ENCODE peak calls at places on chromosomes 3 and 15, in four cellular contexts. N, F, T and P are unnamed samples.

GRCh38 chr15:75947117-75947516 is 43.4 kb downstream of the FBXO22 start:
- DNase-seq in N (peak; percentile 97), F (peak; percentile 45), T (no peak), P (no peak)

GRCh38 chr3:143314291-143315093 is 194.9 kb downstream of the CHST2 start:
- DNase-seq in N (no peak), F (no peak), T (no peak), P (no peak)

GRCh38 chr3:28989646-28990089 is 291.2 kb upstream of the RBMS3 start:
- DNase-seq in N (peak; percentile 35), F (peak; percentile 20), T (no peak), P (no peak)

GRCh38 chr3:130748981-130749380 is 2.4 kb upstream of the PIK3R4 start:
- DNase-seq in N (no peak), F (peak; percentile 12), T (no peak), P (no peak)

GRCh38 chr15:75198560-75199346 is 2.9 kb upstream of the C15orf39 start:
- DNase-seq in N (peak; percentile 37), F (peak; percentile 34), T (no peak), P (no peak)

GRCh38 chr3:134249442-134249841 is 1.2 kb downstream of the RYK start:
- DNase-seq in N (no peak), F (no peak), T (no peak), P (no peak)

GRCh38 chr3:66039590-66039887 is 821 bp upstream of the MAGI1 start:
- DNase-seq in N (peak; percentile 26), F (peak; percentile 56), T (no peak), P (no peak)

GRCh38 chr3:197957775-197958103 is 2.3 kb upstream of the LMLN start:
- DNase-seq in N (no peak), F (no peak), T (no peak), P (no peak)

GRCh38 chr15:31367730-31368344 is 41.2 kb downstream of the KLF13 start:
- DNase-seq in N (no peak), F (no peak), T (no peak), P (no peak)

GRCh38 chr3:15327941-15328340 is 4.4 kb downstream of the SH3BP5 start:
- DNase-seq in N (peak; percentile 55), F (no peak), T (peak; percentile 92), P (no peak)

GRCh38 chr3:55185380-55185779 is 257.5 kb upstream of the LRTM1 start:
- DNase-seq in N (peak; percentile 7), F (no peak), T (no peak), P (peak; percentile 50)

GRCh38 chr3:98561727-98562521 is 30.1 kb downstream of the GPR15 start:
- DNase-seq in N (peak; percentile 41), F (no peak), T (no peak), P (no peak)

GRCh38 chr3:98565843-98566242 is 27.6 kb downstream of the CPOX start:
- DNase-seq in N (no peak), F (no peak), T (no peak), P (no peak)

GRCh38 chr3:98563661-98564281 is 29.6 kb downstream of the CPOX start:
- DNase-seq in N (peak; percentile 76), F (peak; percentile 66), T (no peak), P (peak; percentile 40)

GRCh38 chr3:98565237-98565643 is 28.2 kb downstream of the CPOX start:
- DNase-seq in N (no peak), F (no peak), T (no peak), P (peak; percentile 29)

GRCh38 chr3:98564282-98565005 is 29.0 kb downstream of the CPOX start:
- DNase-seq in N (no peak), F (no peak), T (no peak), P (no peak)
- TF ChIP-seq CTCF in N (no peak), F (no peak), T (no peak), P (no peak)

GRCh38 chr3:147941984-147942383 is 532.8 kb downstream of the ZIC1 start:
- DNase-seq in N (no peak), F (no peak), T (no peak), P (no peak)

GRCh38 chr3:147943265-147943945 is 534.2 kb downstream of the ZIC1 start:
- DNase-seq in N (peak; percentile 72), F (peak; percentile 86), T (no peak), P (peak; percentile 77)

GRCh38 chr3:147940400-147940799 is 531.2 kb downstream of the ZIC1 start:
- DNase-seq in N (no peak), F (peak; percentile 13), T (no peak), P (no peak)

GRCh38 chr3:147940846-147941245 is 531.7 kb downstream of the ZIC1 start:
- DNase-seq in N (no peak), F (no peak), T (no peak), P (no peak)

GRCh38 chr3:147945968-147946519 is 536.9 kb downstream of the ZIC1 start:
- DNase-seq in N (peak; percentile 49), F (peak; percentile 96), T (no peak), P (peak; percentile 79)
- TF ChIP-seq CTCF in N (peak; percentile 77), F (peak; percentile 81), T (no peak), P (peak; percentile 76)

GRCh38 chr3:57692404-57693191 is at the start of gene DENND6A:
- DNase-seq in N (peak; percentile 89), F (peak; percentile 96), T (peak; percentile 99), P (peak; percentile 64)

GRCh38 chr3:57691411-57692133 is 1.3 kb downstream of the DENND6A start:
- DNase-seq in N (no peak), F (peak; percentile 13), T (no peak), P (no peak)

GRCh38 chr3:57688291-57688690 is 4.6 kb downstream of the DENND6A start:
- DNase-seq in N (no peak), F (no peak), T (no peak), P (no peak)

GRCh38 chr3:57694146-57694545 is 1.3 kb upstream of the DENND6A start:
- DNase-seq in N (no peak), F (no peak), T (no peak), P (no peak)

DNA sequence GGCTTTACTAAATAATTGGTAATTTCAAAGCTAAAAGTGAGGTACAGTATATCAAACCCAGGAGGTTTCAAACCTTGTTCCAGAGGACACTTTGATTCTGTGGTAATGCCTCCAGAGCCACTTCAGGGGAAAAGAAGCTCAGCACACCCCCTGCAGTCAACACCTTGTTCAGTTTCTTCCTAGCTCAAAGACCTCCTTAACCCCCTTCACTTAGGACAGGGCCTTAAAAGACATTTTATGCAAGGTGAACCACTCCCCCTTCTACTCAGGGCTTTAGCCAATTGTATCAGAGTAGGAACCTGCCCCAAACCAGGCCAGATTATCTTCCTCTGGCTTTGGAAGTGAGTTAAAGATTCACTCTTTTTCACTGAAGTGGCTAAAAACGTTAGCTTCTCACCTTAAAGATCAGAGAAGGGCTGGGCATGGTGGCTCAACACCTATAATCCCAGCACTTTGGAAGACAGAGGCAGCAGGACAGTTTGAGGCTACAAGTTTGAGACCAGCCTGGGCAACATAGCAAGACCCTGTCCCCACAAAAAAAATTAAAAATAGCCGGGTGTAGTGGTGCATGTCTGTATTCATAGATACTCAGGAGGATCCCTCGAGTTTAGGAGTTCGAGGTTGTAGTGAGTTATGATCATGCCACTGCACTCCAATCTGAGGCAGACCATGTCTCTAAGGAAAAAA is 3.4 kb downstream of the DENND6A start:
- DNase-seq in N (no peak), F (no peak), T (no peak), P (no peak)
- TF ChIP-seq CTCF in N (no peak), F (no peak), T (no peak), P (no peak)

GRCh38 chr3:113910966-113911365 is 36.8 kb upstream of the ZDHHC23 start:
- DNase-seq in N (peak; percentile 32), F (peak; percentile 4), T (no peak), P (no peak)

GRCh38 chr3:113912551-113913246 is 35.1 kb upstream of the ZDHHC23 start:
- DNase-seq in N (peak; percentile 87), F (peak; percentile 76), T (no peak), P (peak; percentile 36)

DNA sequence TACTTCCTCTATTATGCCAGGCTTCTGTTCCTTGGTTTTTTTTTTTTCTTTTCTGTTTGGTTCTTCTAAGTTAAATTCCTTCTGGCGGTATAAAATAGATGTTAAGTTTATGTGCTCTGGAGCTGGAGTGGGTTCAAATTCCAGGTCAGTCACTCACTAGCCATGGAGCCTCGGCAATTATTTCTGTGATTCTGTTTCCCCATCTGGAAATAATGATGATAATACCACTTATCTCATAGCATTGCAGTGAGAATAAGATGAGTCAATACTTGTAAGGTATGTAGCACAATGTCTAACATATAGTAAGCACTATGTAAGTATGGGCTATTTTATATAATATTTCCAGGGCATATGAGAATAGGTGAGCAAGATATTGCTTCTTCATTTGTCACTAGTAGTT is 33.2 kb upstream of the ZDHHC23 start:
- DNase-seq in N (peak; percentile 28), F (peak; percentile 33), T (no peak), P (peak; percentile 25)
- TF ChIP-seq CTCF in N (no peak), F (no peak), T (no peak), P (no peak)

DNA sequence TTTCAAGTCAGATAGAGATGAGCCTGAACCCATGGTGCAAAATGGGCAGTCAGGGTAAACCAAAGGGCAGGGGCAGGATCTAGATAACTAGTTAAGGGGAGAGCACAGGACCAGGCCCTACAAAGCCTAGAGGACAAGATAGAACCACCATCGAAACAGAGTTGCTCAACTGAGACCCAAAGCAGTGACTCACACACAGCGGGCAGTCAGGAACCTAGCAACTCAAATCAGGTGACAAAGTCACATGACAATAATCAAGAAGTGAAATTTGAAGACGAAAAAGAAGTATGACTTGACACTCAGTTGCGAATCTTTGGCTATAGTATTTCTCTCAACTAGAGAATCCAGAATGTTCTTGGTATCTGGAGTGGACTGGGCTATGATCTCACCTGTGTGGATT is 136.0 kb upstream of the PTPRG start:
- DNase-seq in N (peak; percentile 11), F (no peak), T (no peak), P (no peak)
- TF ChIP-seq CTCF in N (no peak), F (no peak), T (no peak), P (no peak)

DNA sequence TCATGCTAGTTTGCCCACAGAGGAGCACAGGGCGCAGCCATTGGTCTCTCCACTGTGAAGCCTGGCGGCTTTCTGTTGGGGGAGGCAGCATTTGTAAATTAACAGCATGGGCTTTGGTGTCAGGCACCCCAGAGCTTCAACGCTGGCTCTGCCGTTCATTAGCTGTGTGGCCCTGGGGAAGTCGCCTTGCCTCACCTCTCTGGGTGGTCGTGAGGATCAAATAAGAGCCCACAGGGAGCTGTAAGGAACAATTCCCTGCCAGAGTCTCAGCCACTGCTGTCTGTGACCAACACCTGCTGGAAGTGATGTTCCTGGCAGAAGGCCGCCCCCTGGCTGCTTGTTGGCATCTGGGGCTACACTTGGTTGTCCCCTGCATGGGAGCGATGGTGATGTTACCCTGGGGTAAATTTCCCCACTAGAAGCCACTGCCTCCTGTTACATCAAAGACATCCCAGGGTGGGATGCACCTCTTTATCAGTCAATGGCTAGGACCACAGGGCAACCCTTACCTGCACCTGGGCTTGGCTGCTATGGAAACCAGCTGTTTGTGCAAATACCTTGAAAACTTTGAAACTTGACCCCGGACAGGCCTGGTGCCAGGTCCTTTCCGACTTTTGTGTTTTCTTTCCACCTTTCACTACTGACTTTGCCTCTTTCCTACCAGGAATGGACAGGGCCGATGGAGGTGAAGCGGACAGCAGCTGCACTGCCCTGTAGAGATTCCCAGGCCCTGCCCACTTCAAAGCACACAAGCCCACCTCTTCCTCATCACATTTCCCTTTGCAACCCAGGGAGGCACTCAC is 36.9 kb downstream of the DNASE1L3 start:
- DNase-seq in N (peak; percentile 47), F (peak; percentile 24), T (no peak), P (no peak)
- TF ChIP-seq CTCF in N (peak; percentile 41), F (peak; percentile 23), T (no peak), P (peak; percentile 47)

DNA sequence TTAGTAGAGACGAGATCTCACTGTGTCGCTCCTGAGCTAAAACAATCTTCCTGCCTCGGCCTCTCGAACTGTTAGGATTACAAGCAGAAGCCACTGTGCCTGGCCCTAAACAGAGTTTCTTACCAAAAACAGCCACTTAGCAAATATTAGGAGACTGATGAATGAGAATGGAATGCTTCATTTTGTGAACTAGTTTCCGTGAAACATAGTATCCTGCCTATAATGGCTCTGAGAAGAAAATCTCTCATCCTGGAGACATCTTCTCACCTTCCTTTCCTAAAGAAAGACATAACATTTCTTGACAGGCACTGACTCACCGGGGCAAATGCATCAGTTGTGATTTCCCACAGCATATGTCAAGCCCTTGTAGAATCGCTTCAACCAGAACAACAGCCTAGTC is 44.9 kb downstream of the GJD2 start:
- DNase-seq in N (peak; percentile 58), F (no peak), T (no peak), P (no peak)
- TF ChIP-seq CTCF in N (no peak), F (no peak), T (no peak), P (no peak)